ENCODE peak calls at places on chromosomes 16 and 17, in nine cellular contexts. L is HCT116, X is colonic mucosa, B is H9, R is adipocyte, U is GM12878, V is mesenchymal stem cell, I is IMR-90, T is GM23248. H is an unnamed sample. For H3K4me1, the result is how much of the 10 kb centered on the place peaks cover.

GRCh38 chr16:68972720-68973119 is 129.4 kb downstream of the TANGO6 start:
- DNase-seq in L (no peak), X (no peak), B (peak), R (no peak), U (no peak), V (peak), I (peak), T (peak), H (peak)

GRCh38 chr16:53913082-53913870 is 209.3 kb downstream of the FTO start:
- DNase-seq in L (no peak), X (no peak), B (no peak), R (peak), U (no peak), V (peak), I (peak), T (peak), H (peak)

GRCh38 chr16:82631701-82632685 is 5.2 kb downstream of the CDH13 start:
- DNase-seq in L (no peak), X (no peak), B (peak), R (no peak), U (no peak), V (peak), I (peak), T (no peak), H (peak)

GRCh38 chr17:27649929-27650328 is 18.9 kb downstream of the LGALS9 start:
- DNase-seq in L (no peak), X (no peak), B (no peak), R (no peak), U (no peak), V (no peak), I (no peak), T (no peak), H (no peak)

GRCh38 chr16:5642034-5642433 is 544.4 kb upstream of the EEF2KMT start:
- DNase-seq in L (no peak), X (no peak), B (no peak), R (no peak), U (no peak), V (no peak), I (no peak), T (no peak), H (no peak)

GRCh38 chr16:29790949-29791844 is 646 bp downstream of the KIF22 start:
- DNase-seq in L (no peak), X (no peak), B (no peak), R (peak), U (no peak), V (peak), I (no peak), T (peak), H (no peak)

GRCh38 chr17:58564971-58565370 is 50.5 kb upstream of the MTMR4 start:
- DNase-seq in L (no peak), X (no peak), B (no peak), R (no peak), U (no peak), V (no peak), I (no peak), T (no peak), H (no peak)

GRCh38 chr17:48997827-48998556 is 807 bp downstream of the IGF2BP1 start:
- DNase-seq in L (no peak), X (no peak), B (peak), R (peak), U (no peak), V (peak), I (no peak), T (no peak), H (no peak)

GRCh38 chr17:30101686-30102390 is 14.8 kb upstream of the NSRP1 start:
- DNase-seq in L (no peak), X (no peak), B (no peak), R (no peak), U (no peak), V (no peak), I (no peak), T (no peak), H (no peak)

DNA sequence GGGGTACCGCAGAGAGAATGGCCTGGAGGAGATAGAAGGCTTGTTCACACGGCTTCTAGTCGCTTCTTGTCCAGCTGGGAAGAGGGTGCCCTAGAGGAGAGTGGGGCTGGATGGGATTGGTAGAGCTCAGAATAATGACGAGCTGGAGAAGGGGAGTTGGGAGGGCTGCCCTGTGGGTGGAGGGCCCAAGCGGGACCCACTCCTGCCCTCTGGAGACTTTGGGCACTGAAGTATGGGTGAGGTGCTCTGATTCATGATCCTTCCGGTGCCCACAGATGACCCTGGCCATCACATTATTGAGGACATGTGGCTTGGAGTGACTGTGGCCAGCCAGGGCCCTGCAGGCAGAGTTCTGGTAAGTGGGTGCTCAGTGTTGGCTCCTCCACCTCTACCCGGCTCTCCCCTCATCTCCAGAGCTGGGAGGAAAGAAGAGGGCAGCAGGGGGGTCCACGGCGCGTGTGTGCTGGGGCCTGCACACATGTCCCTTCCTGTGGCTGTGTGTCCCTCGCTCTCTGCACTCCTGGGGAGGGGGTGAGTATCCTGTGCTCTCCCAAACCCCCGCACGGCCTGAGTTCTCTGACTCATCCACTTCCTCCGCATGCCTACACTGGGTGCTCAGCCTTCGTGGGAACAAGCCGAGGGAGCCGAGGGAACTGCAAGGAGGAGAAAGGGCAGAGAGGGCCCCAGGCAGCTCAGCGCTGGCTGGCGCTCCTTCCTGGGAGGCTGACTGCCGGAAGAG is 8.5 kb downstream of the ITGA3 start:
- DNase-seq in L (peak), X (no peak), B (no peak), R (peak), U (no peak), V (peak), I (peak), T (peak), H (peak)
- H3K4me1 ChIP-seq in L (half or more), X (under half), B (under half), R (half or more), U (under half), V (half or more), I (half or more), T (half or more), H (half or more)

DNA sequence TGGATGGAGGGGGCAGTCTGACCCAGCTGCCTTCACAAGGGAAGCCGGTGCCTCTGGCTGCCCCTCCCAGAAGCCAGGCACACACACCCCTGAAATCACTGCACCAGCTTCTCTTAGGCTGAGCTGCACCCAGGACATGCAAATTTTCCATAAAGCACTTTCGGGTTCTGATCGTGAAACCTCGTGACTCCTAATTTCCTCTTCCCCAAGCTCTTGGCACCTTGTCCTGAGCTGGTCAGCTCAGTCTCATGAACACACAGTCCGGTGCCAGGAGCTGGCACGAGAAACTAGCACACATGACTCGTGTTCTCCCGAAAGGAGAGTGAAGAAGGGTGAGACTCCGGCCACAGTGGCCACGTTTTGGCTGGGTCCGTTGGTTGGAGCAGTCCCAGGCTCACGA is 9.0 kb upstream of the ABR start:
- DNase-seq in L (no peak), X (peak), B (no peak), R (no peak), U (no peak), V (no peak), I (peak), T (peak), H (no peak)
- H3K9ac ChIP-seq in L (no peak), X (no peak), B (no peak), R (peak), U (no peak), V (peak), I (no peak), T (no peak), H (no peak)

GRCh38 chr17:17784599-17785264 is 52.1 kb downstream of the SREBF1 start:
- DNase-seq in L (no peak), X (no peak), B (no peak), R (peak), U (no peak), V (peak), I (no peak), T (peak), H (no peak)
- H3K4me1 ChIP-seq in L (half or more), X (under half), B (under half), R (under half), U (under half), V (half or more), I (under half), T (under half), H (under half)

GRCh38 chr16:31183432-31184428 is 3.8 kb downstream of the FUS start:
- DNase-seq in L (no peak), X (no peak), B (no peak), R (no peak), U (no peak), V (peak), I (no peak), T (peak), H (no peak)
- H3K9ac ChIP-seq in L (no peak), X (no peak), B (no peak), R (peak), U (peak), V (peak), I (no peak), T (peak), H (no peak)

GRCh38 chr17:75785770-75786538 is 1.3 kb downstream of the UNK start:
- DNase-seq in L (no peak), X (no peak), B (no peak), R (peak), U (no peak), V (peak), I (peak), T (peak), H (peak)
- H3K4me1 ChIP-seq in L (half or more), X (under half), B (under half), R (under half), U (under half), V (under half), I (under half), T (under half), H (under half)

DNA sequence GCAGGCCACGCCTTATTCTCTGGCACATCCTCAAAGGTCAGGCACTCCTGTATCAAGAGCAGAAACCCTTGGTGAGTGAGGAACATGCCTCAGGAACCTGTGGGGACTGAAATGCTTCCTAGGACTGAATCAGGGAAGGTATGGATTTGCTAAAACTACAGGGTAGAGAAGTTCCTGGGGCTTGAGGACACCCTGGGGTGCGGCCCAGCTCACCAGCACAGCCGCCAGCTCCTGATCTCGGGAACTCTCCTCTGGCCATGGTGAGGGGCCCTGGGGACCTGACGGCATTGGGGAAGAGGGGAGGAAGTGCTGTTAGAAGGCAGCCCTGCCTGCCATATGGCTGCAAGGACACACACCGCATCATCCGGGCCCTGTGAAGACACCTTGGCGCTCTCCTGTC is 7.5 kb downstream of the ZSCAN10 start:
- DNase-seq in L (no peak), X (no peak), B (no peak), R (no peak), U (no peak), V (no peak), I (no peak), T (no peak), H (no peak)
- H3K9ac ChIP-seq in L (no peak), X (no peak), B (no peak), R (no peak), U (no peak), V (no peak), I (no peak), T (no peak), H (no peak)

DNA sequence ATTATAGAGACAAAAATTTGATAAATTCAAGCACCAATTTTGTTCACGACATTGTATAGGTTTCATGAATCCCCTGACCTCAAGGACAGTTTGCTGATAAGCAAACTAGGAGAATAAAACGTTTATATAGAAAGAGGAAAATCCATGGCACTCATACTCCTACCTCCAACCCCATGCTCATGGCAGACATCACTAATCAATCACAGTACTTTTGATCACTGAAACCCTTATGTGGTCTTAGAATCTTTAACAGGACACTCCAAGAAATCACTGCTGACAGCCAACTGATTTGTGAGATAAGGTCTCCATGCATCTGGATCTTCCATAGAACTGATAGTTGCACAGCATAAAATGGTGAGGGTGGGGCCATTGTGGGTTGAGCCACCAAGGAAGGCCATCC is 4.7 kb upstream of the NHERF1 start:
- DNase-seq in L (no peak), X (no peak), B (no peak), R (no peak), U (no peak), V (no peak), I (no peak), T (no peak), H (no peak)
- H3K4me1 ChIP-seq in L (under half), X (under half), B (under half), R (under half), U (under half), V (under half), I (under half), T (under half), H (under half)